ENCODE peak calls at places on chromosomes 5 and 9, in six cellular contexts. F, K, V, Y, E and H are unnamed samples. For H3K4me1, the result is how much of the 10 kb centered on the place peaks cover.

GRCh38 chr9:90995516-90995915 is 193.9 kb downstream of the SYK start:
- DNase-seq in F (no peak), K (no peak), V (no peak), Y (no peak), E (no peak), H (no peak)

GRCh38 chr9:116900543-116900942 is 213.4 kb downstream of the TRIM32 start:
- DNase-seq in F (no peak), K (no peak), V (no peak), Y (no peak), E (no peak), H (no peak)

GRCh38 chr5:89698028-89698427 is 711.5 kb downstream of the CETN3 start:
- DNase-seq in F (no peak), K (no peak), V (no peak), Y (no peak), E (no peak), H (no peak)

GRCh38 chr5:158326241-158326640 is 467.3 kb upstream of the CLINT1 start:
- DNase-seq in F (no peak), K (no peak), V (no peak), Y (no peak), E (no peak), H (no peak)

GRCh38 chr5:120817044-120817985 is 353.2 kb downstream of the PRR16 start:
- DNase-seq in F (no peak), K (no peak), V (no peak), Y (no peak), E (no peak), H (no peak)

GRCh38 chr5:90548069-90548593 is 10.5 kb upstream of the ADGRV1 start:
- DNase-seq in F (no peak), K (peak), V (no peak), Y (no peak), E (peak), H (no peak)

GRCh38 chr5:120446068-120446492 is 18.0 kb upstream of the PRR16 start:
- DNase-seq in F (no peak), K (no peak), V (no peak), Y (peak), E (no peak), H (no peak)

GRCh38 chr5:82259172-82259800 is 18.9 kb downstream of the RPS23 start:
- DNase-seq in F (no peak), K (no peak), V (no peak), Y (no peak), E (no peak), H (no peak)

GRCh38 chr9:75937859-75938258 is 47.4 kb downstream of the PCSK5 start:
- DNase-seq in F (no peak), K (no peak), V (no peak), Y (no peak), E (no peak), H (no peak)

GRCh38 chr5:15585128-15585527 is 85.1 kb downstream of the FBXL7 start:
- DNase-seq in F (no peak), K (no peak), V (no peak), Y (no peak), E (no peak), H (no peak)

GRCh38 chr5:68962632-68963484 is 131.0 kb upstream of the SLC30A5 start:
- DNase-seq in F (no peak), K (peak), V (peak), Y (peak), E (peak), H (peak)

GRCh38 chr5:110441035-110441434 is 285.4 kb downstream of the TMEM232 start:
- DNase-seq in F (no peak), K (no peak), V (peak), Y (no peak), E (no peak), H (no peak)

GRCh38 chr5:59093329-59093728 is 510.5 kb downstream of the RAB3C start:
- DNase-seq in F (no peak), K (no peak), V (no peak), Y (no peak), E (no peak), H (no peak)

GRCh38 chr5:146699129-146699528 is 179.4 kb downstream of the PPP2R2B start:
- DNase-seq in F (no peak), K (no peak), V (no peak), Y (no peak), E (no peak), H (no peak)

GRCh38 chr9:78778314-78778713 is 481.4 kb downstream of the PSAT1 start:
- DNase-seq in F (no peak), K (no peak), V (no peak), Y (no peak), E (no peak), H (no peak)

GRCh38 chr9:105419981-105420597 is 27.7 kb upstream of the FSD1L start:
- DNase-seq in F (no peak), K (no peak), V (no peak), Y (no peak), E (no peak), H (no peak)

GRCh38 chr9:13717356-13718057 is 438.0 kb upstream of the MPDZ start:
- DNase-seq in F (no peak), K (no peak), V (no peak), Y (no peak), E (no peak), H (no peak)

GRCh38 chr5:1447772-1448361 is 2.6 kb upstream of the SLC6A3 start:
- DNase-seq in F (no peak), K (no peak), V (no peak), Y (no peak), E (no peak), H (peak)

GRCh38 chr9:16668906-16669305 is 201.6 kb downstream of the BNC2 start:
- DNase-seq in F (no peak), K (no peak), V (no peak), Y (no peak), E (no peak), H (no peak)

GRCh38 chr9:18442629-18443491 is 31.1 kb upstream of the ADAMTSL1 start:
- DNase-seq in F (no peak), K (peak), V (peak), Y (peak), E (peak), H (peak)

DNA sequence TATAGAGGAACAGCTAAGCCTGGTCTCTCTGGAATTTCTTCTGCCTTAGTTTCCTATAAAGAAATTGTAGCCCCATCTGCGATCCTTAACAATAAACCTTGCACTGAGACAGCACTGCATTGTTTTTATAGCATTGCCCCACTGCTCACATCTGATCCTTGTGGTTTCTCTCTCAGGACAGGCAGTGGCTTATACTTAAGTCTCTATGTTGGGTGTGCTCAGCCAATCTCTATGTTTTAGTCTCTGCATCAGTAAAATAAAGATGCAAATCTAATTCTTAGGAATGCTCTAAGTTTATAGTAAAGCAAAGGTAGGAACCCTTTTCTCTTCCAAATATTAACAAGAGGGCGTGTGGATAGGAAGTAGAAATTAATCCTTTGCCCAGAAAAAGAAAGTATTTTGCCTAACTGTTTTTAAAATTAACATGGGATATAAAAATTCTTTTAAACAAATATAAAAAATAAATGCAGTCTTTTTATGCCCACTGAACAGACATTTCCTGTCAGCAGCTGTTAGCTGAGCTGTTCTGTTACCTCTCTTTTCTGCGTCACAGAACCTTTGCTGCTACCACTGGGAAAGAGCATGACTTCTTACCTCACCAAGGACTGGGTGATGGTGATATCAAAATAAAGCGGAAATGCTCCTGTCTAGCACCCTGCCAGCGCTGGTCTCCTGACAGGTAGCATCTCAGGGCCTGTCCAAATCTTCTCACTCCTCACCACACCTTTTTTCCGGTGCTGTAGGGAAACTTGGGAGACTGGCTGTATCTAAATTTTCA is 29.5 kb downstream of the MRPS27 start:
- DNase-seq in F (no peak), K (no peak), V (no peak), Y (no peak), E (no peak), H (no peak)
- H3K4me1 ChIP-seq in F (under half), K (under half), V (under half), Y (under half), E (under half), H (under half)

DNA sequence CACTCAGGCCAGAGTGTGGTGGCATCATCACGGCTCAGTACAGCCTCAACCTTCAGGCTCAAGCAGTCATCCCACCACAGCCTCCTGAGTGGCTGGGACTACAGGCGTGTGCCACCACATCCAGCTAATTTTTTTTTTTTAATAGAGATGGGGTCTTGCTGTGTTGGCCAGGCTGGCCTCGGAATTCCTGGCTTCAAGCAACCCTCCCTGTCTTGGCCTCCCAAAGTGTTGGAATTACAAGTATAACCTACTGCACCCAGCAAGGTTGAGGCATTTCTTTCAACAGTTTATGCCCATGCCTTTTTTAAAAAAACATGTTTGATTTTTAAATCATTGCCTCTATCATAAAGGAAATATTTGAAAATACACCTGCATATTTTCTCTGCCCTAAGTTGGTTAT is 2.8 kb downstream of the RARS1 start:
- DNase-seq in F (no peak), K (no peak), V (no peak), Y (no peak), E (no peak), H (no peak)
- TF ChIP-seq POLR2A in F (no peak), K (no peak), V (no peak), Y (no peak), E (no peak), H (no peak)

GRCh38 chr5:123091258-123091987 is 2.4 kb downstream of the PRDM6 start:
- DNase-seq in F (no peak), K (no peak), V (no peak), Y (no peak), E (no peak), H (no peak)

GRCh38 chr5:123089572-123089970 is 530 bp downstream of the PRDM6 start:
- DNase-seq in F (no peak), K (no peak), V (no peak), Y (no peak), E (no peak), H (no peak)

GRCh38 chr5:123089971-123090640 is 1.1 kb downstream of the PRDM6 start:
- DNase-seq in F (no peak), K (no peak), V (no peak), Y (no peak), E (no peak), H (no peak)

GRCh38 chr5:123091988-123092583 is 3.0 kb downstream of the PRDM6 start:
- DNase-seq in F (no peak), K (no peak), V (no peak), Y (no peak), E (no peak), H (no peak)

DNA sequence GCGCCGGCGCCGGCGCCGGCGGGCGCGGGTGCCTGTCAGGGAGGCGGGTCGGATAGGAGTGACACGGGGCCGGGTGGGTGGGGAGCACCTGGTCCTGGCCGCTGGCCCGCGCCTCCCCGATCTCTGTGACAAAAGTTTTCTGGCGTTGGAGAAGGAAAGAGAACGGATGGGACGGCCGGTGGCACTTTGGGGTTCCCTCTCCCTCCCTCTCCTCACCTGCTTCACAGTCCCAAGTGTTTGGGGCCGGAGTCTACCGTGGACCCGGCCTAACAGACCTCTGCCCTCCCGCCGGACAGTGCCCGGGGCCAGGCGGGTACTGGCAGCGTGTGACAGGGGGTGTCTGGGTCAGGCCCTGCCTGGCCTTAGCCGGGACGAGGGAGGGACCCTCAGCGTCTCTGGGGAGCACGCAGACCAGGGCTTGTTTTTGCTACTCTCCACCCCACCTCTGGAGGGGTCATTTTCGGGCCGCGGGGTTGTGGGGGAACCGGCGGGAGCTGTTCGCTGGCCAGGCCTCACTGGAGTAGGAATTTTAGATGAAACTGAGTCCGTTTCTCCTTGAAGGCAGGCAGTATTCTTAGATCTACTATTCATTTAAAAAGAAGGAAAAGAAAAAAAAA is 1.7 kb downstream of the PRDM6 start:
- DNase-seq in F (no peak), K (no peak), V (no peak), Y (no peak), E (no peak), H (no peak)
- H3K4me3 ChIP-seq in F (peak), K (peak), V (peak), Y (peak), E (no peak), H (peak)

DNA sequence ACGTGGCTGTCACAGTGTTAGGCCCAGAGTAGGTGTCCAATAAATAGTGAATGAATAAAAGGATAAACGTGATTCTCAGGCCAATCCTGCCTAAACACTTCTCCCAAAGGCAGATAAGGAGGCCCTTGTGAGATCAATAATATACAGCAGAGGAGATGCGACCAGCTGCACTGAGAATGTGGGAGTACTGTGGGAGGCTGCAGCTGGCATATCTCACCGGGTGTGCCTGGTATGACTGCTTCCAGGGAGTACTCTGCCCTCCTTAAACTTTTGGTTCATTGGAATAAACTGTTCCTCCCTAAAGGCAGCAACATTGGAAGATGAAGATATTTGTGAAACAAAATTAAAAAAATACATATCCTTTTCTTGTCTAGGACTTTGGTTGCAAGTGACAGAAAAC is 57.1 kb upstream of the PTPN3 start:
- DNase-seq in F (no peak), K (no peak), V (no peak), Y (no peak), E (no peak), H (no peak)
- H3K4me1 ChIP-seq in F (under half), K (under half), V (under half), Y (under half), E (under half), H (under half)

GRCh38 chr9:120875954-120876841 is 790 bp downstream of the PHF19 start:
- DNase-seq in F (no peak), K (peak), V (peak), Y (peak), E (peak), H (peak)
- TF ChIP-seq POLR2A in F (peak), K (peak), V (peak), Y (peak), E (peak), H (peak)

GRCh38 chr5:160458971-160459800 is 37.5 kb downstream of the PTTG1 start:
- DNase-seq in F (no peak), K (no peak), V (no peak), Y (no peak), E (no peak), H (no peak)
- H3K4me3 ChIP-seq in F (no peak), K (no peak), V (no peak), Y (no peak), E (no peak), H (no peak)